ENCODE peak calls at places on chromosomes 6 and 20, in eight cellular contexts. R is A549, G is lung, N is fibroblast of mammary gland, P is fibroblast of the aortic adventitia, D is left ventricle myocardium inferior, O is upper lobe of right lung, Y is cardiac muscle cell. Z is an unnamed sample.

GRCh38 chr6:106705156-106705555 is 75.8 kb downstream of the QRSL1 start:
- DNase-seq in D (no peak), N (no peak), O (no peak), P (no peak), Y (no peak), G (no peak), R (no peak), Z (no peak)

GRCh38 chr6:28537065-28537464 is 11.4 kb downstream of the GPX5 start:
- DNase-seq in G (no peak), D (no peak), Y (peak), N (peak), P (peak), R (no peak), O (no peak), Z (no peak)

GRCh38 chr20:35134472-35134871 is 12.7 kb downstream of the EDEM2 start:
- DNase-seq in Y (no peak), D (peak), R (no peak), P (peak), G (no peak), O (no peak), N (no peak), Z (peak)

GRCh38 chr20:53656653-53657288 is 63.1 kb upstream of the ZNF217 start:
- DNase-seq in O (no peak), N (peak), P (peak), R (no peak), Y (peak), G (no peak), D (no peak), Z (no peak)

GRCh38 chr6:12474167-12475140 is 184.3 kb downstream of the EDN1 start:
- DNase-seq in P (peak), N (peak), O (no peak), G (no peak), Y (peak), R (no peak), D (no peak), Z (no peak)

GRCh38 chr6:95321106-95321505 is 256.2 kb upstream of the MANEA start:
- DNase-seq in N (peak), Y (no peak), P (no peak), O (no peak), G (no peak), R (no peak), D (no peak), Z (no peak)

GRCh38 chr6:170043881-170044790 is 246.7 kb downstream of the DLL1 start:
- DNase-seq in O (no peak), P (no peak), R (no peak), D (no peak), N (no peak), Y (no peak), G (no peak), Z (no peak)

GRCh38 chr20:37615507-37616425 is 78.1 kb upstream of the CTNNBL1 start:
- DNase-seq in D (no peak), P (no peak), R (peak), Y (no peak), O (no peak), G (peak), N (peak), Z (no peak)

GRCh38 chr6:107843400-107843799 is 19.3 kb upstream of the SCML4 start:
- DNase-seq in P (no peak), D (no peak), O (no peak), R (no peak), Y (no peak), N (peak), G (no peak), Z (no peak)

GRCh38 chr6:15913573-15913972 is 215.3 kb upstream of the MYLIP start:
- DNase-seq in Y (no peak), R (no peak), N (no peak), D (no peak), O (no peak), G (no peak), P (no peak), Z (no peak)

GRCh38 chr20:22533823-22534751 is 50.3 kb downstream of the FOXA2 start:
- DNase-seq in O (no peak), Y (no peak), R (no peak), G (no peak), D (no peak), P (no peak), N (no peak), Z (no peak)

GRCh38 chr6:167714166-167714565 is 112.5 kb upstream of the AFDN start:
- DNase-seq in R (no peak), O (no peak), Y (peak), P (no peak), D (no peak), N (no peak), G (no peak), Z (no peak)

GRCh38 chr6:134331255-134331654 is 13.3 kb upstream of the SGK1 start:
- DNase-seq in R (no peak), G (no peak), N (peak), O (no peak), Y (no peak), P (no peak), D (no peak), Z (no peak)

GRCh38 chr6:1949533-1949932 is 295.9 kb downstream of the GMDS start:
- DNase-seq in D (no peak), Y (peak), P (peak), R (no peak), N (peak), G (no peak), O (no peak), Z (no peak)

GRCh38 chr6:148343028-148343374 is 363 bp downstream of the SASH1 start:
- DNase-seq in G (no peak), R (no peak), P (no peak), O (no peak), Y (no peak), D (no peak), N (no peak), Z (no peak)

GRCh38 chr20:33589059-33589458 is 73.1 kb upstream of the C20orf144 start:
- DNase-seq in O (no peak), R (no peak), D (no peak), Y (no peak), P (no peak), N (no peak), G (no peak), Z (no peak)

GRCh38 chr6:129608886-129609540 is 101.0 kb downstream of the ARHGAP18 start:
- DNase-seq in N (no peak), P (no peak), O (no peak), Y (no peak), D (no peak), R (no peak), G (no peak), Z (no peak)

GRCh38 chr6:38604700-38605099 is 35.0 kb downstream of the BTBD9 start:
- DNase-seq in G (peak), Y (peak), P (no peak), R (peak), O (peak), D (no peak), N (peak), Z (no peak)

GRCh38 chr6:85261250-85261649 is 188.6 kb upstream of the NT5E start:
- DNase-seq in D (no peak), Y (no peak), O (no peak), G (no peak), P (no peak), R (no peak), N (peak), Z (no peak)

GRCh38 chr6:6654599-6655575 is 66.4 kb downstream of the LY86 start:
- DNase-seq in D (peak), G (no peak), P (peak), R (no peak), N (no peak), Y (peak), O (no peak), Z (peak)

GRCh38 chr6:5695260-5696245 is 311.2 kb downstream of the NRN1 start:
- DNase-seq in R (no peak), G (no peak), Y (peak), N (peak), P (peak), D (no peak), O (no peak), Z (no peak)

GRCh38 chr6:131103296-131103695 is 32.0 kb upstream of the AKAP7 start:
- DNase-seq in P (no peak), G (no peak), O (no peak), Y (no peak), R (no peak), N (peak), D (no peak), Z (no peak)

GRCh38 chr20:19964289-19965263 is 52.6 kb upstream of the NAA20 start:
- DNase-seq in Y (peak), D (peak), R (peak), P (peak), N (peak), G (peak), O (no peak), Z (peak)

DNA sequence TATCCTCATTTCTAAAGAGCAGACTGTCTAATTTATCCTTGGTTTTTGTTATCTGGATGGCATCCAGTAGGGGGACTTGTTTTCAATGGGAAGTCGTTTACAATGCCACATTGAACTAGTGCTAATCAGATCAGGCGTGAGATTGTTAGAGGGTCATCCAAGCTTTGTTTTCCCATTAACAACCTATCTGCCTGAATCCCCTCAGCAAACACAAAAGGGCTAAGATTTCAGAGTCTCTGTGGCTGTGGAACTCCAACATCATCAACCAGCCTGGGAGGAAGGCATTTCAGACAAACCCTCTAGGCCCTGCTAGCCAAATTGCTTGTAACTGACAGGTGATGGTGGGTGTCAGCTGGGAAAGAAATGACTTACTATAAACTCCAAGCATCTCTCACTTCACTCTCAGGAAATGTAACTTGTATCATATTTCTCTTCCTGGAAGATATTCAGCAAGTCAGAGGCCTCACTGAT is 47.7 kb downstream of the COL19A1 start:
- DNase-seq in O (no peak), N (no peak), R (no peak), P (no peak), G (no peak), D (no peak), Y (no peak), Z (no peak)
- TF ChIP-seq CTCF in O (no peak), N (no peak), R (no peak), P (no peak), G (no peak), D (no peak), Y (no peak), Z (no peak)

GRCh38 chr20:4332466-4332865 is 317.1 kb upstream of the RNF24 start:
- DNase-seq in D (no peak), P (no peak), Y (no peak), R (no peak), O (no peak), N (no peak), G (no peak), Z (no peak)

DNA sequence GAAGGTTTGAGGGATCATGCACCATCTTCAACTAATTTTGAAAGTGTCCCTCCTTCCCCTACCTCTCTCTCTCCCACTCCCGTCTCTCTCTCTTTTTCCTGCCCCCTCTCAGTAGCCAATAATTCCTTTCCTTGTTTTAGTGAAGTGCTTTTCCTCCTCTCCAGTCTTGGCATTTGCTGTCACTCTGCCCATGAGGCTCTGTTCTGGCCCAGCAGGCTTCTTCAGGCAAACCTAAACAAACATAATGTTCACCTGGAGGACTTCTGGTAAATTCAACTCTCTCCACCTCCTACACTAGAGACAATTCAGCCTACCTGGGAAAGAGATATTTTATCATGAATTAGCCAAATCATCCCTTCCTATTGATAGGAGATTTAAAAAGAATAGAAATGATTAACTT is 320.4 kb upstream of the RNF24 start:
- DNase-seq in P (no peak), Y (no peak), G (no peak), D (no peak), O (no peak), R (no peak), N (no peak), Z (no peak)
- TF ChIP-seq CTCF in P (no peak), Y (no peak), G (no peak), D (no peak), O (no peak), R (no peak), N (no peak), Z (no peak)

DNA sequence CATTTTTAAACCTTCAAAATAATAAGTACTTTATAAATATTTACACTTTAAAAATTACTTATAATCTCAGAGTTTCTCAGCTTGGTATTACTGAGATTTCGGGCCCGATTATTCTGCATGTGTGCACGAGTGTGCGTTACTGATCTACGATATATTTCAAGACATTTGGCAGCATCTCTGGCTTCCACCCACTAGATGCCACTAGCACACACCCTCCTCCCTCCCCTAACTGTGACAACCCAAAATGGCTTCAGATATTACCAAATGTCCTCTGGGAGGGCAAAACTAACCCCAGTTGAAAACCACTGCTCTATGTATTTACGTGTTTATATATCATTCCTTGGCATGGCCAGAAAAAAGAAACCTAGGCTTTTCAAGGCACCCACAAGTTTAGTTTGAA is 95.9 kb downstream of the FYN start:
- DNase-seq in Y (no peak), G (no peak), O (no peak), N (no peak), P (no peak), D (no peak), R (no peak), Z (no peak)
- TF ChIP-seq CTCF in Y (no peak), G (no peak), O (no peak), N (no peak), P (no peak), D (peak), R (no peak), Z (peak)

GRCh38 chr6:110039996-110040383 is 61.9 kb downstream of the GPR6 start:
- DNase-seq in P (peak), O (peak), R (peak), N (peak), Y (peak), G (peak), D (no peak), Z (no peak)
- TF ChIP-seq CTCF in P (peak), O (peak), R (no peak), N (peak), Y (peak), G (no peak), D (peak), Z (no peak)

DNA sequence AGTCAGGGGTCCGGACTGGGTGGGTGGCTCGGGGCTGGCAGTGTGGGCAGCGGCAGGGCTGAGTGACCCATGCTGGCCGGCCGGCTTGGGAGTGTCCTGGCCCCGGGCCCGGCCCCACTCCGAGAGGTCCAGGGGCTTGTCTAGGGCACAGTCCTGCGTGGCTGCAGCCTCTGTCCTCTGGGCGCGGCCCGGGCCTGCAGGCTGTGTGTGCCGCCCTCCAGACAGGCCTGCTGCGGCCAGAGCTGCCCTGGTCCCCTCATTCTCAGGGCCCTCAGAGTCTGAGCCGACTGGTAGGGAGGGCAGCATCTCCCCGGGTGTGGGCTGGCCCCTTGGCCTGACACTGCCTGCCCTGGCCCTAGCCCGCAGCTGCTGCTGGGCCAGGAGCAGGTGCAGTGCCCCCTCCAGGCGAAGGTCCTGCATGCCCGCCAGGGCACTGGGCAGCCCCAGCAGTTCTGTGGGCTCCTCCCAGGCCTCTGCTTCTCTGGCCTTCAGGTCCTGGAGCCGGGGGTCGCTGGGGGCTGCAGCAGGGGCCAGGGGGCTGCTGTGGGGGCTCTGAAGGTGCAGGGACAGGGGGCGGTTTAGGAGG is 6.9 kb upstream of the CABLES2 start:
- DNase-seq in Y (no peak), O (no peak), D (no peak), R (peak), N (no peak), P (no peak), G (no peak), Z (no peak)
- TF ChIP-seq CTCF in Y (peak), O (no peak), D (no peak), R (peak), N (no peak), P (no peak), G (no peak), Z (no peak)

GRCh38 chr6:45606831-45607400 is 229.2 kb upstream of the SUPT3H start:
- DNase-seq in N (no peak), R (no peak), Y (no peak), D (no peak), G (peak), P (no peak), O (no peak), Z (no peak)

GRCh38 chr6:45607818-45608217 is 230.1 kb upstream of the SUPT3H start:
- DNase-seq in Y (peak), N (peak), P (peak), G (peak), D (no peak), O (no peak), R (no peak), Z (no peak)

GRCh38 chr6:45610374-45610773 is 232.6 kb upstream of the SUPT3H start:
- DNase-seq in D (no peak), G (no peak), N (no peak), R (no peak), Y (no peak), O (no peak), P (no peak), Z (no peak)

GRCh38 chr6:45609141-45609638 is 231.5 kb upstream of the SUPT3H start:
- DNase-seq in D (no peak), G (peak), Y (peak), O (peak), P (peak), N (peak), R (no peak), Z (no peak)

DNA sequence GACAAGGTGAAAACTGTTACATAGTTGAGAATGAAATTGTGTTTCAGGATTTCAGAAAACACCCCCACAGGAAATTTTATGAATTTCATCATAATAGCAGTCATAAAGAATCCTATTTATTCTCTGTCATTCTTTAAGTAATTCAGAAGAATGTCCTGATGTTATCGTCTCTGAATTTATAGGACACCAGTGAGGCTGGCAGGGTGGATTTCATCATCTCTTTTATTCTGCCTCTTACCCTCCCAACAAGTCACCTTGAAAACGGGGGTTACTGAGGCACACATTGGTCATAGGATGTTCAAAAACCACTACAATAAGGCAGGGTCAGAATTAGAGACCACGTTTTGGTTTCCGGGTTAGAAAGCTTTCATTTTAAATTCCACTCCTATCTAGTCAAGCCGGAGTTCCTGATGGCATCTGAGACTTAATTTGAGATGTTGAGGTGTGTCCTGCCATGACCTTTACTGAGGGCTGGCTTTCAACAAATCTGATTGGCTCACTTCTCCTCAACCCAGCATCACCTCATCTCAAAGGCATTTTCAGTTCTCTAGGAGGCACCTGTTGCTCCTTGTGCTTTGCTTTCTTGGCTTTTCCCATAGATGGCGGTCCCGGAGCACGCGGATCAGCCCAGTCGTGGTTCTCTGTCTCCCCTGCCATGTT is 230.6 kb upstream of the SUPT3H start:
- DNase-seq in N (peak), P (no peak), R (no peak), G (no peak), D (no peak), O (no peak), Y (peak), Z (no peak)
- TF ChIP-seq CTCF in N (no peak), P (no peak), R (no peak), G (no peak), D (no peak), O (no peak), Y (no peak), Z (no peak)

DNA sequence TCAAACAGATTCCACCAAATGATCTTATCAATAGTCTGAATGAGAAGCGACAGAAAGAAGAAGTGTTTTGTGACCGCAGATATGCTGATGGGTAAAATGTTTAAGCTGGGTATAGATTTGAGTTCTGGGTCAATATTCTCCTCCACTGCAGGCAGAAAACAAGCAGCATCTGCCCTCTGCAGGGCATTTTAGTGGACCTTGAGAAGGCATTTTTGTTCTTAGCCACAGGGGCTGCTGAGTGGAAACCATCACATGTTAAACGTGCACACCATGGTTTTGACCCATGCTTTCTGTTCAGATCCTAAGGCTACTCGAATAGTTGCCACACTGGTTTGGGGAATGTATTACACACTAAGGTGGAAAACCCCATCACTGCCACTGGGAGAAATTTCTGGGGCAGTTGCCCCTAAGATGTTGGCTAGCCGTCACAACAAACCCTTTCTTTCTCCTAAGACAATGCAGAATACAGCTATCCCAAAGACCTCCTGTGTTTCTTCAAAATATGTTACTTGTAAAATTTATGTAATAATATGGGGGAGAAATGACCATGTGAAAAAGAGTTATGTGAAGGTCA is 5.5 kb downstream of the POU3F2 start:
- DNase-seq in R (peak), O (no peak), Y (peak), N (peak), P (peak), D (no peak), G (no peak), Z (no peak)
- TF ChIP-seq CTCF in R (peak), O (no peak), Y (peak), N (peak), P (peak), D (no peak), G (no peak), Z (no peak)

DNA sequence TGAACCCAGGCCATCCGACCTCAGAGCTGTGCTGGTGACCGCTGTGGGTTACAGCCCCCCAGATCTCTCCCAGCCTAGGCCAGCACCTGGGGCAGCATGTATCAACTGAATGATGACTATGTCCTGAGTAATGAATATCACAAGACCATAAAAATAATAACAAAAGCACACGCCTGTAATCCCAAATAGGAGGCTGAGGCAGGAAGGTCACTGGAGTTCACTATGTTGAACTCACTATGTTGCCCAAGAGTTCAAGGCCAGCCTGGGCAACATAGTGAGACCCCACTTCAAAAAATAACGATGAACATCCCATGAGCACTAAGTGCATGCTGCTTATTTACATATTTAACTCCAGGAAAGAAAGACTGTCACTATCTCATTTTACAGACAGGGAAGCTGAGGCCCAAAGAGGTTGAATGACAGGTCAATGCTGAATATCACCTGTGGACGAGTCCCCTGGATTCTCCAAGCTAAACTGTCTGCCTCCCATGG is 92.3 kb downstream of the NFATC2 start:
- DNase-seq in G (no peak), O (no peak), N (peak), D (no peak), P (no peak), R (no peak), Y (no peak), Z (no peak)
- TF ChIP-seq CTCF in G (no peak), O (no peak), N (no peak), D (no peak), P (no peak), R (no peak), Y (no peak), Z (no peak)